ENCODE peak calls at places on chromosomes 6 and 20, in eight cellular contexts. W is anterior cingulate cortex; O is EL; Z is T-helper 9 cell; U is NCI-H1417; V is astrocyte of the spinal cord; A is stimulated activated CD4-positive, alpha-beta T cell treated with anti-CD3 and anti-CD28 coated beads, TNF-alpha, amount 100 ng/mL, for 1 hour; J is lower leg skin. S is an unnamed sample.

GRCh38 chr6:139569561-139569960 is 195.1 kb upstream of the CITED2 start:
- DNase-seq in W (no peak), O (peak), Z (no peak), U (no peak), V (peak), A (no peak), J (no peak), S (no peak)

GRCh38 chr6:63785006-63785405 is 149.4 kb downstream of the PHF3 start:
- DNase-seq in W (no peak), O (no peak), Z (no peak), U (no peak), V (no peak), A (no peak), J (no peak), S (no peak)

GRCh38 chr6:53734473-53735299 is 60.1 kb upstream of the LRRC1 start:
- DNase-seq in W (peak), O (peak), Z (no peak), U (peak), V (peak), A (no peak), J (no peak), S (peak)

GRCh38 chr20:38405132-38405531 is 30.0 kb downstream of the SNHG17 start:
- DNase-seq in W (no peak), O (no peak), Z (no peak), U (no peak), V (no peak), A (no peak), J (no peak), S (no peak)

GRCh38 chr6:138250513-138251247 is 32.4 kb upstream of the PBOV1 start:
- DNase-seq in W (no peak), O (peak), Z (no peak), U (no peak), V (peak), A (no peak), J (no peak), S (peak)

GRCh38 chr6:56324396-56324795 is 77.0 kb upstream of the COL21A1 start:
- DNase-seq in W (no peak), O (no peak), Z (no peak), U (no peak), V (no peak), A (no peak), J (no peak), S (no peak)

GRCh38 chr6:85484941-85485340 is 35.1 kb downstream of the NT5E start:
- DNase-seq in W (no peak), O (no peak), Z (no peak), U (no peak), V (no peak), A (no peak), J (no peak), S (no peak)

GRCh38 chr6:16688984-16689636 is 72.2 kb downstream of the ATXN1 start:
- DNase-seq in W (no peak), O (peak), Z (no peak), U (no peak), V (peak), A (no peak), J (no peak), S (peak)

GRCh38 chr6:147204060-147204785 is at the start of gene STXBP5:
- DNase-seq in W (peak), O (peak), Z (peak), U (peak), V (peak), A (no peak), J (peak), S (peak)

GRCh38 chr6:138330763-138331162 is 46.9 kb upstream of the SMIM28 start:
- DNase-seq in W (no peak), O (no peak), Z (no peak), U (no peak), V (no peak), A (no peak), J (no peak), S (no peak)

GRCh38 chr6:70225052-70225451 is 77.8 kb downstream of the COL9A1 start:
- DNase-seq in W (peak), O (no peak), Z (no peak), U (no peak), V (no peak), A (no peak), J (no peak), S (no peak)

GRCh38 chr20:34415079-34415478 is 52.0 kb downstream of the ITCH start:
- DNase-seq in W (no peak), O (no peak), Z (no peak), U (no peak), V (no peak), A (no peak), J (no peak), S (peak)

GRCh38 chr20:62742979-62743776 is 34.5 kb downstream of the NTSR1 start:
- DNase-seq in W (no peak), O (no peak), Z (no peak), U (no peak), V (no peak), A (no peak), J (peak), S (no peak)

GRCh38 chr6:121826156-121826810 is 390.8 kb downstream of the GJA1 start:
- DNase-seq in W (no peak), O (peak), Z (no peak), U (no peak), V (peak), A (no peak), J (no peak), S (peak)

GRCh38 chr6:21633511-21634109 is 40.1 kb downstream of the SOX4 start:
- DNase-seq in W (no peak), O (no peak), Z (no peak), U (no peak), V (no peak), A (no peak), J (no peak), S (no peak)

GRCh38 chr6:144908004-144908403 is 622.9 kb downstream of the UTRN start:
- DNase-seq in W (no peak), O (no peak), Z (no peak), U (no peak), V (no peak), A (no peak), J (no peak), S (no peak)

GRCh38 chr6:68915591-68915990 is 280.5 kb downstream of the ADGRB3 start:
- DNase-seq in W (no peak), O (no peak), Z (no peak), U (no peak), V (no peak), A (no peak), J (no peak), S (no peak)

GRCh38 chr6:122014961-122015360 is 384.5 kb upstream of the HSF2 start:
- DNase-seq in W (no peak), O (peak), Z (no peak), U (no peak), V (peak), A (no peak), J (no peak), S (peak)

GRCh38 chr6:99195986-99196655 is 153.4 kb downstream of the FAXC start:
- DNase-seq in W (no peak), O (no peak), Z (no peak), U (no peak), V (no peak), A (no peak), J (no peak), S (no peak)

S was measured in cardiac fibroblast.